ENCODE peak calls at places on chromosome 4, in five cellular contexts. P, J, S, O and C are unnamed samples.

GRCh38 chr4:176902710-176903323 is 110.1 kb upstream of the VEGFC start:
- ATAC-seq in P (peak), J (no peak), S (no peak), O (peak), C (no peak)

GRCh38 chr4:93994175-93994994 is 165.8 kb downstream of the ATOH1 start:
- ATAC-seq in P (no peak), J (no peak), S (no peak), O (no peak), C (no peak)

GRCh38 chr4:146814736-146815135 is 130.9 kb downstream of the TTC29 start:
- ATAC-seq in P (no peak), J (no peak), S (no peak), O (no peak), C (no peak)

GRCh38 chr4:25900901-25901500 is 13.0 kb upstream of the SMIM20 start:
- ATAC-seq in P (no peak), J (no peak), S (no peak), O (no peak), C (no peak)

GRCh38 chr4:152998861-152999260 is 62.7 kb downstream of the FHDC1 start:
- ATAC-seq in P (no peak), J (no peak), S (no peak), O (no peak), C (no peak)

GRCh38 chr4:185987976-185988627 is 80.9 kb upstream of the TLR3 start:
- ATAC-seq in P (no peak), J (no peak), S (no peak), O (no peak), C (no peak)

GRCh38 chr4:171449082-171449481 is 364.1 kb upstream of the GALNTL6 start:
- ATAC-seq in P (no peak), J (no peak), S (no peak), O (no peak), C (no peak)

GRCh38 chr4:101806914-101807313 is 16.4 kb downstream of the BANK1 start:
- ATAC-seq in P (no peak), J (peak), S (no peak), O (no peak), C (peak)

GRCh38 chr4:76023381-76023780 is at the start of gene CXCL10:
- ATAC-seq in P (peak), J (peak), S (peak), O (no peak), C (no peak)

GRCh38 chr4:15703439-15703838 is 574 bp downstream of the BST1 start:
- ATAC-seq in P (no peak), J (no peak), S (peak), O (no peak), C (peak)

GRCh38 chr4:1039493-1040343 is 28.3 kb downstream of the FGFRL1 start:
- ATAC-seq in P (no peak), J (no peak), S (peak), O (no peak), C (no peak)

GRCh38 chr4:143768007-143768591 is 67.6 kb upstream of the FREM3 start:
- ATAC-seq in P (no peak), J (no peak), S (peak), O (no peak), C (no peak)

GRCh38 chr4:147830987-147831386 is 99.1 kb downstream of the ARHGAP10 start:
- ATAC-seq in P (no peak), J (no peak), S (no peak), O (no peak), C (no peak)

GRCh38 chr4:8159522-8160232 is 1.1 kb upstream of the ABLIM2 start:
- ATAC-seq in P (no peak), J (no peak), S (no peak), O (no peak), C (no peak)

GRCh38 chr4:109462802-109463201 is 29.2 kb downstream of the SEC24B start:
- ATAC-seq in P (no peak), J (no peak), S (no peak), O (no peak), C (no peak)

GRCh38 chr4:8785656-8786142 is 85.9 kb downstream of the HMX1 start:
- ATAC-seq in P (no peak), J (no peak), S (no peak), O (no peak), C (no peak)

GRCh38 chr4:70473691-70474090 is 1.7 kb downstream of the MUC7 start:
- ATAC-seq in P (no peak), J (no peak), S (no peak), O (no peak), C (no peak)

GRCh38 chr4:74948279-74948678 is 15.4 kb downstream of the PARM1 start:
- ATAC-seq in P (no peak), J (no peak), S (no peak), O (no peak), C (no peak)

GRCh38 chr4:138111462-138112000 is 130.6 kb downstream of the SLC7A11 start:
- ATAC-seq in P (no peak), J (no peak), S (no peak), O (no peak), C (no peak)

GRCh38 chr4:887034-887763 is 44.9 kb downstream of the GAK start:
- ATAC-seq in P (no peak), J (no peak), S (no peak), O (no peak), C (no peak)

GRCh38 chr4:60241886-60242285 is 958.2 kb upstream of the ADGRL3 start:
- ATAC-seq in P (no peak), J (no peak), S (no peak), O (no peak), C (no peak)

GRCh38 chr4:153387981-153388380 is 43.5 kb downstream of the MND1 start:
- ATAC-seq in P (no peak), J (no peak), S (no peak), O (no peak), C (no peak)